ENCODE peak calls at places on chromosome 6, in seven cellular contexts. K is H1, N is mesenchymal stem cell, S is H9, I is IMR-90, C is mesendoderm, B is trophoblast cell. W is an unnamed sample.

GRCh38 chr6:151089916-151090443 is 149.8 kb upstream of the AKAP12 start:
- DNase-seq in B (no peak), C (no peak), K (no peak), S (no peak), I (no peak), N (no peak), W (no peak)

GRCh38 chr6:119446623-119447008 is 97.1 kb upstream of the MAN1A1 start:
- DNase-seq in S (no peak), N (peak; percentile 70), I (peak; percentile 75), C (no peak), B (peak; percentile 79), K (no peak), W (no peak)

GRCh38 chr6:46370622-46371021 is 120.6 kb downstream of the RCAN2 start:
- DNase-seq in B (no peak), N (peak; percentile 36), K (no peak), I (peak; percentile 1), C (peak; percentile 23), S (no peak), W (no peak)

GRCh38 chr6:137231895-137232294 is 12.7 kb upstream of the IFNGR1 start:
- DNase-seq in N (no peak), C (peak; percentile 14), B (no peak), I (no peak), K (no peak), S (no peak), W (no peak)

GRCh38 chr6:150897400-150897943 is 32.0 kb downstream of the MTHFD1L start:
- DNase-seq in C (no peak), K (no peak), I (no peak), S (no peak), N (no peak), B (no peak), W (no peak)

GRCh38 chr6:125063307-125063706 is 90.3 kb upstream of the TPD52L1 start:
- DNase-seq in I (no peak), C (no peak), B (no peak), S (no peak), N (no peak), K (no peak), W (no peak)

GRCh38 chr6:26249959-26250805 is 114.8 kb upstream of the BTN3A2 start:
- DNase-seq in K (peak; percentile 73), I (peak; percentile 73), S (peak; percentile 71), B (peak; percentile 90), C (peak; percentile 95), N (peak; percentile 88), W (peak; percentile 73)

GRCh38 chr6:108616544-108616943 is 55.8 kb downstream of the FOXO3 start:
- DNase-seq in N (peak; percentile 61), K (no peak), B (no peak), C (no peak), I (peak; percentile 31), S (no peak), W (no peak)

GRCh38 chr6:3484240-3484639 is 27.4 kb upstream of the SLC22A23 start:
- DNase-seq in S (no peak), B (peak; percentile 63), C (peak; percentile 61), I (peak; percentile 49), K (no peak), N (peak; percentile 70), W (no peak)

GRCh38 chr6:107101661-107102413 is 13.5 kb downstream of the BEND3 start:
- DNase-seq in N (no peak), K (no peak), B (no peak), I (no peak), C (no peak), S (no peak), W (no peak)

GRCh38 chr6:56955171-56956155 is 556 bp downstream of the BEND6 start:
- DNase-seq in B (peak; percentile 91), S (peak; percentile 96), K (peak; percentile 98), N (peak; percentile 93), I (peak; percentile 91), C (peak; percentile 98), W (peak; percentile 81)

GRCh38 chr6:118122801-118123200 is 215.7 kb downstream of the SLC35F1 start:
- DNase-seq in B (no peak), S (no peak), C (no peak), K (no peak), I (no peak), N (no peak), W (no peak)

GRCh38 chr6:130320908-130321307 is 44.9 kb upstream of the TMEM200A start:
- DNase-seq in K (no peak), B (no peak), I (peak; percentile 10), S (no peak), N (no peak), C (no peak), W (no peak)

GRCh38 chr6:1678201-1678600 is 68.5 kb downstream of the FOXC1 start:
- DNase-seq in I (no peak), N (no peak), K (no peak), S (no peak), C (peak; percentile 5), B (no peak), W (no peak)

GRCh38 chr6:1679691-1680068 is 70.0 kb downstream of the FOXC1 start:
- DNase-seq in C (no peak), S (no peak), I (no peak), N (no peak), B (no peak), K (no peak), W (no peak)

GRCh38 chr6:1678966-1679690 is 69.4 kb downstream of the FOXC1 start:
- DNase-seq in K (no peak), I (no peak), C (no peak), B (no peak), S (no peak), N (no peak), W (no peak)
- H3K23ac ChIP-seq in K (no peak overlapping the region), I (no peak overlapping the region), C (no peak overlapping the region), B (no peak overlapping the region), S (no peak overlapping the region), N (no peak overlapping the region), W (no peak overlapping the region)

DNA sequence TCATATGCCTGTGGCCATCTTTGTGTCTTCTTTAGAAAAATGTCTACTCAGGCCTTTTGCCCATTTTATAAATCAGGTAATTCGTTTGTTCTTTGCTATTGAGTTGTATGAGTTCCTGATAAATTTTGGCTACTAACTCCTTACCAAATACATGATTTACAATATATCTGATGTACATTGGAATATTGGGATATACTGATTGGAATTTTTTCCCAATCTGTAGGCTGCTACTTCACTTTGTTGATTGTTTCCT is 39.2 kb downstream of the BACH2 start:
- DNase-seq in N (no peak), I (no peak), S (no peak), B (no peak), K (no peak), C (no peak), W (no peak)
- H2BK120ac ChIP-seq in N (no peak overlapping the region), I (peak overlapping the region; percentile 92), S (no peak overlapping the region), B (no peak overlapping the region), K (no peak overlapping the region), C (no peak overlapping the region), W (no peak overlapping the region)

GRCh38 chr6:44514576-44515193 is 127.2 kb downstream of the CDC5L start:
- DNase-seq in N (no peak), I (no peak), K (peak; percentile 6), B (no peak), C (no peak), S (no peak), W (no peak)
- H3K9ac ChIP-seq in N (no peak overlapping the region), I (no peak overlapping the region), K (no peak overlapping the region), B (no peak overlapping the region), C (no peak overlapping the region), S (no peak overlapping the region), W (no peak overlapping the region)

DNA sequence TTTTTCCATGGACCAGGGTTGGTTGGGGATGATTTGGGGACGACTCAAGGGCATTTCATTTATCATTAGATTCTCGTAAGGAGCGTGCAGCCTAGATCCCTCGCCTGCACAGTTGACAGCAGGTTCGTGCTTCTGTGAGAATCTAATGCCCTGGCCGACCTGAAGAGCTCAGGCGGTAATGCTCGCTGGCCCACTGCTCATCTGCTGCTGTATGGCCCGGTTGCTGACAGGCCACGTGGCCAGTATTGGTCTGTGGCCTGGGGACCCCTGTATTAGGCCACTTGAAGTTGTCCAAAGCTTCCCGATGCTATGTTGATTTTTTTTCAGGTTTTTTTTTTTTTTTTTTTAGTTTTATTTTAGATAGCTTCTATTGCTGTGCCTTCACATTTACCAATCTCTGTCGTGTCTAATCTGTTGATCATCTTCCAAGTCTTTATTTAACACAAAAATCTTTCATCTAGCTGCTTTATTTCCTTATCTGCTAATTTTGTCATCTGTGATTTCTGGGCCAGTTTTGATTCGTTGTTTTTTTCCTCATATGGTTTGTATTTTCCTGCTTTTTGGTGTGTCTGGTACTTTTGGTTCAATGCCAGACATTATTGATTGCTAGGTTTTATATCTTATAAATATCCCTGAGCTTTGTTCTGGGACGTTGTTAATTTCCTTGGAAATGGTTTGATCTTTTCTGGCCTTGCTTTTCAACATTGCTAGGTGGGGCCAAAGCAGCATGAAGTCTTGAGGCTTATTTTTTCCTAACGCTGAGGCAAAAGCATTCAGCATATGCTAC is 41.1 kb downstream of the DYNLT1 start:
- DNase-seq in I (no peak), K (no peak), B (no peak), S (no peak), N (no peak), C (no peak), W (no peak)
- H3K23ac ChIP-seq in I (no peak overlapping the region), K (no peak overlapping the region), B (no peak overlapping the region), S (no peak overlapping the region), N (no peak overlapping the region), C (no peak overlapping the region), W (no peak overlapping the region)

GRCh38 chr6:36171573-36171972 is 25.0 kb upstream of the BRPF3 start:
- DNase-seq in B (no peak), C (no peak), K (no peak), N (no peak), S (no peak), I (no peak), W (no peak)
- H2BK120ac ChIP-seq in B (no peak overlapping the region), C (no peak overlapping the region), K (no peak overlapping the region), N (no peak overlapping the region), S (no peak overlapping the region), I (no peak overlapping the region), W (no peak overlapping the region)

GRCh38 chr6:41429506-41430504 is 94.4 kb downstream of the NCR2 start:
- DNase-seq in I (no peak), C (no peak), K (no peak), B (no peak), S (no peak), N (no peak), W (no peak)

GRCh38 chr6:41427642-41428401 is 92.4 kb downstream of the NCR2 start:
- DNase-seq in S (peak; percentile 82), K (peak; percentile 82), C (peak; percentile 41), B (no peak), I (no peak), N (no peak), W (no peak)

GRCh38 chr6:41430875-41431274 is 95.5 kb downstream of the NCR2 start:
- DNase-seq in C (no peak), K (no peak), B (no peak), I (peak; percentile 70), N (peak; percentile 82), S (no peak), W (no peak)

GRCh38 chr6:41428402-41428994 is 93.1 kb downstream of the NCR2 start:
- DNase-seq in B (no peak), I (no peak), S (no peak), K (no peak), N (no peak), C (no peak), W (no peak)

DNA sequence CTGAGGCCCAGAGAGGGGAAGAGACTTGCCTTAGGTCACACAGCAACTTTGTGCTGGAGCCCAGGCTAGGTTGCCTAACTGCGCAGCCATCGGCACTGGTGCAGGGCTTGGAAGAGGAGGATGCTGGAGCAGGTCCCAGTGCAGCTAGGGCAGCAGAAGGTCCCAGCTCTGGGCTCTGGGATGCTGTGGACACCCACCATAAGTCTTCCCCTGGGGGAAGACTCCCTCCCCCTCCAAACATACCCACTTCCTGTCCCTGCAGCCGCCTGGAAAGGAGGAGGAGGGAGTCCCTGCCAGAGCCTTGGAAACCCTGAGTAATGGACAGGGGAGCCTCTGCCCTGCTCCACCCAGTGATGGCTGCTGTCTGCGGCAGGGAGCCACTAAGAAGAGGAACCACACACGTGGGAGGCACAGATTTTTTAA is 93.6 kb downstream of the NCR2 start:
- DNase-seq in K (no peak), I (peak; percentile 18), C (peak; percentile 66), S (no peak), B (no peak), N (peak; percentile 50), W (no peak)
- H3K9ac ChIP-seq in K (no peak overlapping the region), I (no peak overlapping the region), C (no peak overlapping the region), S (no peak overlapping the region), B (no peak overlapping the region), N (no peak overlapping the region), W (no peak overlapping the region)